ENCODE peak calls at places on chromosomes 4 and X, in seven cellular contexts. W is mesendoderm, I is IMR-90, M is neuronal stem cell, X is trophoblast cell, K is mesenchymal stem cell, V is H1. U is an unnamed sample.

GRCh38 chr4:154719087-154719486 is 24.7 kb upstream of the LRAT start:
- DNase-seq in I (no peak), K (no peak), M (no peak), X (no peak), W (peak; percentile 39), V (no peak), U (no peak)

GRCh38 chr4:37693030-37693429 is 6.9 kb upstream of the RELL1 start:
- DNase-seq in M (no peak), W (no peak), V (no peak), K (no peak), X (no peak), I (no peak), U (no peak)

GRCh38 chr4:139436122-139436521 is 17.8 kb upstream of the RAB33B start:
- DNase-seq in X (no peak), V (no peak), W (no peak), I (no peak), M (no peak), K (no peak), U (no peak)

GRCh38 chr4:152510349-152511147 is 25.3 kb downstream of the FBXW7 start:
- DNase-seq in W (no peak), X (no peak), K (no peak), M (no peak), V (no peak), I (no peak), U (no peak)

GRCh38 chr4:81648576-81649272 is 177.0 kb upstream of the RASGEF1B start:
- DNase-seq in K (no peak), I (no peak), W (no peak), X (no peak), M (no peak), V (no peak), U (no peak)

GRCh38 chr4:27568236-27568951 is 707.8 kb downstream of the STIM2 start:
- DNase-seq in K (no peak), I (no peak), W (no peak), V (no peak), X (no peak), M (no peak), U (no peak)

GRCh38 chr4:85889314-85889713 is 414.4 kb downstream of the ARHGAP24 start:
- DNase-seq in W (no peak), I (no peak), M (no peak), K (no peak), X (no peak), V (no peak), U (no peak)

GRCh38 chr4:89026542-89026941 is 30.4 kb downstream of the FAM13A start:
- DNase-seq in W (peak; percentile 57), X (no peak), V (no peak), K (no peak), I (no peak), M (no peak), U (no peak)

GRCh38 chr4:30838346-30838745 is 118.2 kb downstream of the PCDH7 start:
- DNase-seq in V (no peak), W (peak; percentile 60), K (no peak), M (no peak), I (no peak), X (no peak), U (no peak)

GRCh38 chr4:183828125-183828524 is 77.0 kb upstream of the STOX2 start:
- DNase-seq in X (no peak), W (no peak), M (no peak), K (no peak), I (no peak), V (no peak), U (no peak)

GRCh38 chr4:15738877-15739276 is 36.0 kb downstream of the BST1 start:
- DNase-seq in K (no peak), I (peak; percentile 21), M (no peak), V (no peak), X (no peak), W (no peak), U (no peak)

GRCh38 chr4:150971901-150972300 is 43.2 kb downstream of the LRBA start:
- DNase-seq in W (no peak), I (no peak), M (no peak), X (no peak), K (no peak), V (no peak), U (no peak)

GRCh38 chr4:955931-956381 is 17.4 kb downstream of the DGKQ start:
- DNase-seq in V (no peak), W (no peak), I (no peak), X (no peak), K (no peak), M (no peak), U (no peak)

GRCh38 chr4:83582289-83582756 is 46.4 kb downstream of the GPAT3 start:
- DNase-seq in K (no peak), M (no peak), X (no peak), W (peak; percentile 8), I (no peak), V (no peak), U (no peak)

GRCh38 chr4:8188743-8189550 is 10.1 kb upstream of the SH3TC1 start:
- DNase-seq in I (no peak), M (no peak), W (no peak), K (no peak), V (no peak), X (no peak), U (no peak)

GRCh38 chr4:90495211-90495610 is 368.0 kb downstream of the CCSER1 start:
- DNase-seq in M (no peak), X (no peak), V (no peak), I (no peak), W (no peak), K (no peak), U (no peak)

GRCh38 chrX:153395613-153396319 is 5.4 kb downstream of the PNMA6E start:
- DNase-seq in W (no peak), M (no peak), I (no peak), X (no peak), V (no peak), K (no peak), U (no peak)

GRCh38 chrX:153394595-153394994 is 6.6 kb downstream of the PNMA6E start:
- DNase-seq in M (no peak), V (no peak), X (no peak), K (no peak), W (no peak), I (no peak), U (no peak)

GRCh38 chrX:153398275-153398960 is 2.7 kb downstream of the PNMA6E start:
- DNase-seq in X (no peak), I (no peak), M (no peak), V (no peak), K (no peak), W (no peak), U (no peak)

GRCh38 chrX:153397256-153397960 is 3.7 kb downstream of the PNMA6E start:
- DNase-seq in W (no peak), I (no peak), M (no peak), X (no peak), K (no peak), V (no peak), U (no peak)

DNA sequence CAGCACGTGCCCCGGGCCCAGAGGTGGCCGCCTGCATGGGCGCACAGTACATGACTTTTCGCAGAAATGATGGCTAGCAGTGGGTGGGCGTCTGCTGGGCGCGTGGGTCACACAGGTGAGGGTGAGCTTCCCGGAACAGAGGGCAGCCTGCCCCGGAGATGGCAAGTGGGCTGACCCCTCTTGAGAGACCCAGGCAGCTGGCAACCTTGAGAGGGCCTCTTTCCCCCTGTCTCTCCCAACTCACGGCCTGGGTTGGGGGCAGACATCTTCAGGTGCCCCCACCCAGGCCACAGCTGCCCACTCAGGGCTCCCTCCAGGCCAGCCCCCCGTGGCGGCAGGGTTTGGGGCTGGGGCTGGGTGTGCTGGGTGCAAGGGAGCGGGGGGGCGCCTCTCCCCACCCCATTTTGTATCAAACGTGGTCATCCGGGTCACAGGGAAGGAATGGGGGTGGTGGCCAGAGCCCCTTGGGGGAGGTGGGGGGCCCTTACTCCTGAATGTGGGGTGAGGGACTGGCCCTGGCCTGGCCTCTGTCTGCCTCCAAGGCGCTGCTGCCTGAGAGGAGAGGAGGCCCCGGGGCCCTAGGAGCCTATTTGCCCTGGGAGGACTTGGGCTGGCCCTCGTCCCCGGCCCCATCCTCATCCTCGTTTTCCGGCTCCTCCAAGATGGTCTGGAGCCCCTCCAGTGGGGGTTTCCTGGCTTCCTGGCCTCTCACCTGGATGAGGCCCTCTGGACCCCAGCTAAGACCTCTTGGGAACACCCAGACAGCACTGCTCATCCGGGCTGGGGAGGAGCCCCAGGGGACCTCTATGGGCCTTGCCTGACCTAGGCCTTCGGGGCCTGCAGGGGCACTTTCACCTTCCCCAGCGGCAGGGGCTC is 4.6 kb downstream of the PNMA6E start:
- DNase-seq in K (no peak), I (no peak), W (no peak), X (no peak), V (no peak), M (no peak), U (no peak)
- H2BK120ac ChIP-seq in K (no peak overlapping the region), I (no peak overlapping the region), W (no peak overlapping the region), X (no peak overlapping the region), V (no peak overlapping the region), M (no peak overlapping the region), U (no peak overlapping the region)

GRCh38 chr4:86894465-86894864 is 2.2 kb upstream of the C4orf36 start:
- DNase-seq in K (no peak), I (peak; percentile 39), M (no peak), V (no peak), W (no peak), X (no peak), U (no peak)

GRCh38 chr4:86892639-86892965 is 380 bp upstream of the C4orf36 start:
- DNase-seq in M (no peak), I (no peak), K (no peak), X (no peak), V (no peak), W (no peak), U (no peak)

GRCh38 chr4:86891785-86892638 is at the start of gene C4orf36:
- DNase-seq in W (peak; percentile 94), M (peak; percentile 70), V (peak; percentile 86), K (peak; percentile 41), I (peak; percentile 18), X (peak; percentile 93), U (peak; percentile 86)

GRCh38 chr4:86895692-86896488 is 3.7 kb upstream of the C4orf36 start:
- DNase-seq in W (peak; percentile 78), M (peak; percentile 54), I (peak; percentile 77), V (no peak), K (peak; percentile 78), X (no peak), U (no peak)

GRCh38 chr4:86893136-86893535 is 914 bp upstream of the C4orf36 start:
- DNase-seq in I (no peak), X (no peak), K (no peak), M (no peak), W (no peak), V (no peak), U (no peak)
- H2BK120ac ChIP-seq in I (peak overlapping the region; percentile 79), X (no peak overlapping the region), K (no peak overlapping the region), M (no peak overlapping the region), W (no peak overlapping the region), V (no peak overlapping the region), U (no peak overlapping the region)

DNA sequence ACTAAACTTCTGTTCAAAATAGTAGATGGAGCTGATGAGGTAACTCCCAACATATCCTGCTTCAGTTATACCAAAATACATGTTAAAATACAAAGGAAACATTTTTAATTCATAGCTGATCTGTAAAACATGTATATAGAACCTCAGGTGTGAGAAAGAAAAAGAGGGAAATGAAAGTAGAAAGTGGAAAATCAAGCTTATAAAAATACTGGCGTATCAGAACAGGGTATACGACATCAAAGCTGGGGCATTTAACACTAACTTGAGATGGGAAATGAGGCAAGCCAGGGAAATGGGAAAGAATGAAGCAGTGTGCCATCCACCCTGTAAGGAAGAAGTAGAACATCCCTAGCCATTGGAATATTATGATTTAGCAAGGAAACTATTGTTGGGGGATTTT is 767.5 kb downstream of the DMD start:
- DNase-seq in M (no peak), W (no peak), I (no peak), V (no peak), X (no peak), K (no peak), U (no peak)
- H2BK120ac ChIP-seq in M (no peak overlapping the region), W (no peak overlapping the region), I (no peak overlapping the region), V (no peak overlapping the region), X (no peak overlapping the region), K (no peak overlapping the region), U (no peak overlapping the region)

GRCh38 chrX:21305799-21306336 is 68.3 kb upstream of the CNKSR2 start:
- DNase-seq in W (no peak), K (no peak), M (no peak), V (no peak), I (no peak), X (no peak), U (no peak)
- H2BK120ac ChIP-seq in W (no peak overlapping the region), K (no peak overlapping the region), M (no peak overlapping the region), V (no peak overlapping the region), I (no peak overlapping the region), X (no peak overlapping the region), U (no peak overlapping the region)